ENCODE peak calls at places on chromosomes 12 and 14, in four cellular contexts. One of them, this sample, is unnamed.

GRCh38 chr14:67395086-67395875 is 16.7 kb downstream of the PLEK2 start:
- DNase-seq in RWPE2: no peak
- DNase-seq in right cardiac atrium: no peak
- DNase-seq in right atrium auricular region: no peak
- DNase-seq in this sample: no peak

GRCh38 chr14:30456296-30456695 is 102.7 kb upstream of the G2E3 start:
- DNase-seq in RWPE2: no peak
- DNase-seq in right cardiac atrium: no peak
- DNase-seq in right atrium auricular region: no peak
- DNase-seq in this sample: no peak

GRCh38 chr12:60052483-60052882 is 456.7 kb downstream of the SLC16A7 start:
- DNase-seq in RWPE2: no peak
- DNase-seq in right cardiac atrium: no peak
- DNase-seq in right atrium auricular region: no peak
- DNase-seq in this sample: no peak

GRCh38 chr12:25412735-25413134 is 140.3 kb downstream of the LMNTD1 start:
- DNase-seq in RWPE2: no peak
- DNase-seq in right cardiac atrium: no peak
- DNase-seq in right atrium auricular region: no peak
- DNase-seq in this sample: no peak

GRCh38 chr12:27971606-27972005 is 927 bp downstream of the PTHLH start:
- DNase-seq in RWPE2: no peak
- DNase-seq in right cardiac atrium: no peak
- DNase-seq in right atrium auricular region: no peak
- DNase-seq in this sample: no peak

GRCh38 chr14:95257521-95257920 is 62.2 kb downstream of the CLMN start:
- DNase-seq in RWPE2: no peak
- DNase-seq in right cardiac atrium: no peak
- DNase-seq in right atrium auricular region: no peak
- DNase-seq in this sample: no peak

GRCh38 chr14:104450811-104451401 is 128.7 kb upstream of the C14orf180 start:
- DNase-seq in RWPE2: no peak
- DNase-seq in right cardiac atrium: no peak
- DNase-seq in right atrium auricular region: peak; percentile 32
- DNase-seq in this sample: peak; percentile 53

GRCh38 chr12:76518699-76519098 is 40.9 kb downstream of the OSBPL8 start:
- DNase-seq in RWPE2: no peak
- DNase-seq in right cardiac atrium: no peak
- DNase-seq in right atrium auricular region: no peak
- DNase-seq in this sample: no peak

GRCh38 chr12:87943666-87944065 is 85.5 kb downstream of the C12orf50 start:
- DNase-seq in RWPE2: no peak
- DNase-seq in right cardiac atrium: no peak
- DNase-seq in right atrium auricular region: no peak
- DNase-seq in this sample: no peak

GRCh38 chr14:60945984-60946383 is 34.9 kb downstream of the TRMT5 start:
- DNase-seq in RWPE2: no peak
- DNase-seq in right cardiac atrium: no peak
- DNase-seq in right atrium auricular region: no peak
- DNase-seq in this sample: no peak

GRCh38 chr12:110234197-110235154 is 46.6 kb upstream of the ATP2A2 start:
- DNase-seq in RWPE2: no peak
- DNase-seq in right cardiac atrium: no peak
- DNase-seq in right atrium auricular region: no peak
- DNase-seq in this sample: no peak
- H3K27ac ChIP-seq in RWPE2: no peak overlapping the region
- H3K27ac ChIP-seq in right cardiac atrium: no peak overlapping the region
- H3K27ac ChIP-seq in right atrium auricular region: peak overlapping the region; percentile 82
- H3K27ac ChIP-seq in this sample: peak overlapping the region; percentile 58

DNA sequence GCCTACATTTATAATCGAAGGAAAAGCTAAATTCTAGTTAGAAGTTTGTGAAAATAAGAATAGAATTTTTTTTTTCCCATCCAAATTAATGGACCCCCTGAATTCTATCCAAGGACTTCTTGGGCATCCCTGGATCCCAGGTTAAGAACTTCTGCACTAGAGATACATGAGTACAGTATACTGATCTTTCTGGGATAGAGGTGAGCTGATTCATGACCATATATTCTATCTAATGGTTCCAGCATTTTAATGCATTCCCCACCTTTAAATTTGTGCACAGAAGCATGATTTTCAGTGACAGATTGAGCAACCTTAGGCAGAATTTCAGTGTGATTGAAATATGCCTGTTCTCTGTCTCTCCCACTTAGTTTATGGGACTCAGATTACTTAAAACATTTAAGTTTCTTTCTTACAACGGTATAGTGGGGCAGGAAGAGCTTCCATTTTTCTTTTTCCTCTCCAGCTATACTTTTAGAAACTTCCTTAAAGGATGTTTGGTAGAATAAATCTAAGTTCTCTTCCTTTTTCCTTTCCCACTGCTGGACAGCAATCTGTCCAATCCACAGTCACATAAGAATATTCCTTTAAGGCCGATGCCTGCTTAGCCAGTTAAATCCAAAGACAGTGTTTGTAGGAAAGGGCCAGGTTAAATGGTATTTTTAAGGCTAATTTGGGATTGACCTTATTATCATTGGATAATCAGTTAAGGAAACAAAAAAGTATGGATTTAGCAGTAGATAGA is 6.7 kb downstream of the MDM2 start:
- DNase-seq in RWPE2: no peak
- DNase-seq in right cardiac atrium: no peak
- DNase-seq in right atrium auricular region: no peak
- DNase-seq in this sample: no peak
- H3K27ac ChIP-seq in RWPE2: no peak overlapping the region
- H3K27ac ChIP-seq in right cardiac atrium: no peak overlapping the region
- H3K27ac ChIP-seq in right atrium auricular region: no peak overlapping the region
- H3K27ac ChIP-seq in this sample: no peak overlapping the region

DNA sequence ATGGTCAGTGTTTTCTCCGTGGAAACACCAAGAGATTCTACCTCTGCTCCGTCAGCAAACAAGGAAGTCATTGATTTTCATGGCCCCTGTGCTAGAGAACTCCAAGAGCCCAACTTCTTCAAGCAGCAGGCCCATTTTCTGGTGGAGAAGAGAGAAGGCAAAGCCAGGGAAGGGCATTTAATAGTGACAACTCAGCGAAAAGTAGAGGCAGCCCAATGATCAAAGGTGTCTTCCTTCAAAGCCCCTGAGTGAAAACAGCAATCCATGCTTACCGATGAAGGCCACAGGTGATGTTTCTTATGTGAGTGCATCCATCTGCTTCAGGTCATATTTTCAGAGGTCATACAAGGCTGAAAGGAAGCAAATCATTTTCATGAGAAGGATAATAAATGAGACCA is 77.3 kb downstream of the VCPKMT start:
- DNase-seq in RWPE2: no peak
- DNase-seq in right cardiac atrium: no peak
- DNase-seq in right atrium auricular region: no peak
- DNase-seq in this sample: no peak
- H3K27ac ChIP-seq in RWPE2: peak overlapping the region; percentile 85
- H3K27ac ChIP-seq in right cardiac atrium: no peak overlapping the region
- H3K27ac ChIP-seq in right atrium auricular region: no peak overlapping the region
- H3K27ac ChIP-seq in this sample: peak overlapping the region; percentile 58

GRCh38 chr14:73731111-73731510 is 16.9 kb upstream of the PNMA1 start:
- DNase-seq in RWPE2: peak; percentile 11
- DNase-seq in right cardiac atrium: no peak
- DNase-seq in right atrium auricular region: no peak
- DNase-seq in this sample: peak; percentile 17
- H3K27ac ChIP-seq in RWPE2: no peak overlapping the region
- H3K27ac ChIP-seq in right cardiac atrium: peak overlapping the region; percentile 36
- H3K27ac ChIP-seq in right atrium auricular region: peak overlapping the region; percentile 61
- H3K27ac ChIP-seq in this sample: no peak overlapping the region

DNA sequence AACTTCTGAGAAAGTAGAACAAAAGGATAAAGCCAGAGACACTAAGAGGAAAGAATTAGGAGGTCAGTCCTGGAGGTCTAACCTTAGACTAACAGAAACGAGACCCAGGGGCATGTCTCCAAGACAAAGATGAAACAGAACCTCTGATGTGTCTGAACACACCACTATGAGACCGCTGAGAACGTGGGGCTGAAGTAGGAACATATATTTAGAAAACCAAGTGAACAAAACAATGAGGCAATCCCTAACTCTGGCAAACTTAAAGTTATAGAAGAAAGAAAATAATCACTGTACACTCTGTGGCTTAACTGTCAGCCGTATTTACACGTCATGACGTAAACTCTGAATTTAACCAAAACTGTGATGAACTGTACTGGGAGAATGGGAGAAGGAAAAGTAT is 17.9 kb downstream of the KCTD10 start:
- DNase-seq in RWPE2: no peak
- DNase-seq in right cardiac atrium: no peak
- DNase-seq in right atrium auricular region: no peak
- DNase-seq in this sample: no peak
- H3K27ac ChIP-seq in RWPE2: no peak overlapping the region
- H3K27ac ChIP-seq in right cardiac atrium: peak overlapping the region; percentile 17
- H3K27ac ChIP-seq in right atrium auricular region: peak overlapping the region; percentile 99
- H3K27ac ChIP-seq in this sample: peak overlapping the region; percentile 53

DNA sequence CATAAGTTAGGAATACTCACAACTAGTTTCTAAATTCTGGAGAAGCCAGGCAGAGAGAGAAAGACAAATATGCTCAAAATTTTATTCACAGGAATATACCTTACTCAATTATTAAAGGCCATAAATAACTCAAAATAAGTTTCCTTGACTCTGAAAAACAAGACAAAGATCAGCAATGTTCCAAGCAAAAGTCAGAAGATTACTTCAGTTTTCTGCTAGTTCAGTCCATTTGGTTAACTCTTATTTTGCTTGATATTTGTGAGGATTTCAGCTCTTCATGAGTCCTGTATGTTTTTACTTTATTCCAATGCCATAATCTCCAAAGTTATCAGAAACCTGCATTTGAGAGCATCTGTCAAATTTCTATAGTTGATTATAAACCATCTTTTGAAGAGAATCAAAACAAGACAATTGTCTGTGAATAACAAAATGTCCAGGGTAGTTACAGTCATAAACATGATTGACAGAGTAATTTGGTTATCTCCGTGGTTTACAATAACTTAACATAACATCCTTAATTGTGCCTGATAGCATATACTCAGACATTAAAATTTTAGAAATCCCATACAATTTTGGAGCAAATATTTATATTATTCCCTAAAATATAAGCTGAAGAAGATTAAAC is 17.1 kb downstream of the ASCL4 start:
- DNase-seq in RWPE2: no peak
- DNase-seq in right cardiac atrium: no peak
- DNase-seq in right atrium auricular region: no peak
- DNase-seq in this sample: no peak
- H3K27ac ChIP-seq in RWPE2: no peak overlapping the region
- H3K27ac ChIP-seq in right cardiac atrium: no peak overlapping the region
- H3K27ac ChIP-seq in right atrium auricular region: no peak overlapping the region
- H3K27ac ChIP-seq in this sample: no peak overlapping the region

DNA sequence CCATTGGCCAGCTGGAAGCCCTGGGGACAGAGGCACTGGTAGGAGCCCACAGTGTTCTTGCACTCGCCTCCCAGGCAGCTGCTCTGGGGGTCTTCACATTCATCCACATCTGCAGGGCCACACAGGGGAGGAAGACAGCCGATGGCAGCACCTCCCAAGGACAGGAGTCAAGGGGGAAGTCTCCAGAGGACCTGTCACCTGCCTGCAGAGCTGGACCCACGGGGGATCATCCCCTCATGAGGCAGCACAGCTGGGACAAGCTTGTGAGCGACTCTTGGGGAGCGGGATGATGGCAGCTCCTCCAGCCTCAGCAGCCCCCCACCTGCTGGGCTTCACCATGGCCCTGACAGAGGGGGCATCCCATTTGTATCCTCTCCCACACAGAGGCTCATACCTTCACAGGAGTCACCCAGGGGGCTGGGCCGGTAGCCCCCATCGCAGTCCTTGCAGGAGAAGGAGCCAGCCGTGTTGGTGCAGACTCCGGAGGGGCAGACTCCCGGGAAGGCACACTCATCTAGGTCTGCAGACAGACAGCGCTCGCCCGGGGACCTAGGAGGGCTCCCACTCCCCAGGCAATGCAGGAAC is 15.4 kb downstream of the ISCA2 start:
- DNase-seq in RWPE2: peak; percentile 68
- DNase-seq in right cardiac atrium: no peak
- DNase-seq in right atrium auricular region: no peak
- DNase-seq in this sample: peak; percentile 52
- H3K27ac ChIP-seq in RWPE2: no peak overlapping the region
- H3K27ac ChIP-seq in right cardiac atrium: no peak overlapping the region
- H3K27ac ChIP-seq in right atrium auricular region: no peak overlapping the region
- H3K27ac ChIP-seq in this sample: no peak overlapping the region

DNA sequence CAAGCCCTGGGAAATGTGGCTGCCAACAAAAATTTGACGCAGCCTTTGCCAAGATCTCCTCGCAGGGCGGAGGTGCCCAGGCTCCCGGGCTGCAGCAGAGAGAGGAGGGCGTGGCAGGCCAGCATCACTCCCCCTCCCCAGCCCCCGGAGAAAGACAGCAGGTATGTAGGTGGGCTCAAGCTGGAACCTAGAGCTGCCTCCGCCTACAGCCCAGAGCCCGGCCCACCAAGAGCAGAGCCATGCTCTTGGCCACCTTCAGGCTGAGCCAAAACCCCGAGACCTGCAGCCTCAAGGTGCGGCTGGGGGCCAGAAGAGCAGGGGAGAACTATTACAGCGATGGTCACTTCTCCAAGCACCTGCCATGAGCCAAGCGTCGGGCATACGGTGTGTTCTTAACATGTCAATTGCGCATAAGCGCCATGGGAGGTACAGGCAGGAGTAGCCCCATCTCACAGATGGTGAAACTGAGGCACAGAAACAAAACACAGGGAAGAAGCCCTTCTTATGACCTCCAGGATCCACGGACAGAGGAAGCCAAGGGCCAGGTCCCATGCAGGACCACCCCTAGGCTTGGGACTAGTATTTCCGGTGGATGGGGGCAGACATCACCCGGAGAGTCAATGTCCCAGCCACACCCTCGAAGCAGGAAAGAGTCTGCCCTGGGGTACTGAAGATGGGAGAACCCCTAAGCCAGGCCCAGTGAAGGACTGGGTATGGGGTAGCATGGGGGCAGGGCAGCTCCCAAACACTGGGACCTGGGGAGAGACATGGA is 109.0 kb downstream of the NCOR2 start:
- DNase-seq in RWPE2: no peak
- DNase-seq in right cardiac atrium: no peak
- DNase-seq in right atrium auricular region: no peak
- DNase-seq in this sample: no peak
- H3K27ac ChIP-seq in RWPE2: no peak overlapping the region
- H3K27ac ChIP-seq in right cardiac atrium: peak overlapping the region; percentile 90
- H3K27ac ChIP-seq in right atrium auricular region: peak overlapping the region; percentile 93
- H3K27ac ChIP-seq in this sample: peak overlapping the region; percentile 74